ENCODE peak calls at places on chromosomes 3 and 15, in four cellular contexts. C is HepG2, W is right lobe of liver, J is endothelial cell of umbilical vein. A is an unnamed sample.

GRCh38 chr15:31317033-31317979 is 9.3 kb upstream of the KLF13 start:
- DNase-seq in C (no peak), W (peak), J (no peak), A (no peak)

GRCh38 chr3:150747909-150748568 is 14.9 kb downstream of the SIAH2 start:
- DNase-seq in C (no peak), W (no peak), J (no peak), A (no peak)

GRCh38 chr3:193499152-193499551 is 55.5 kb downstream of the ATP13A4 start:
- DNase-seq in W (no peak), J (no peak), C (no peak), A (no peak)

GRCh38 chr15:71128939-71129562 is 13.8 kb downstream of the THSD4 start:
- DNase-seq in W (no peak), C (no peak), J (no peak), A (no peak)

GRCh38 chr3:50620846-50621245 is 3.9 kb downstream of the MAPKAPK3 start:
- DNase-seq in C (no peak), J (no peak), W (no peak), A (no peak)

GRCh38 chr15:81523867-81524266 is 149.9 kb upstream of the TMC3 start:
- DNase-seq in C (no peak), W (no peak), J (no peak), A (no peak)

GRCh38 chr3:48217449-48217848 is 5.8 kb upstream of the CAMP start:
- DNase-seq in J (no peak), W (no peak), C (no peak), A (peak)

GRCh38 chr3:110881069-110881468 is 190.5 kb upstream of the NECTIN3 start:
- DNase-seq in C (peak), J (peak), W (peak), A (peak)

GRCh38 chr3:69013256-69014021 is at the start of gene EOGT:
- DNase-seq in J (peak), W (peak), C (peak), A (peak)

GRCh38 chr3:45959201-45959600 is 15.9 kb downstream of the CXCR6 start:
- DNase-seq in C (no peak), J (no peak), W (no peak), A (no peak)

GRCh38 chr15:89761009-89761831 is 10.2 kb upstream of the MESP1 start:
- DNase-seq in C (no peak), W (peak), J (no peak), A (no peak)

GRCh38 chr3:50237133-50237651 is 1.2 kb downstream of the GNAI2 start:
- DNase-seq in W (no peak), C (no peak), J (peak), A (no peak)

GRCh38 chr15:66126057-66126855 is 127.3 kb downstream of the MEGF11 start:
- DNase-seq in C (no peak), J (no peak), W (no peak), A (no peak)

GRCh38 chr15:69275104-69275670 is 23.5 kb upstream of the PAQR5 start:
- DNase-seq in W (no peak), J (no peak), C (no peak), A (no peak)

GRCh38 chr3:14377838-14378169 is 24.6 kb upstream of the SLC6A6 start:
- DNase-seq in C (no peak), J (no peak), W (no peak), A (no peak)

GRCh38 chr3:184459355-184459754 is 79.5 kb downstream of the CHRD start:
- DNase-seq in C (no peak), J (peak), W (no peak), A (no peak)

GRCh38 chr3:45612918-45613602 is 18.5 kb downstream of the LIMD1 start:
- DNase-seq in W (no peak), C (no peak), J (no peak), A (no peak)

GRCh38 chr3:128745742-128746141 is 19.8 kb downstream of the RAB7A start:
- DNase-seq in W (no peak), J (no peak), C (peak), A (no peak)
- TF ChIP-seq CTCF in W (no peak), J (no peak), C (peak), A (no peak)

GRCh38 chr3:10223676-10224639 is 24.3 kb upstream of the TATDN2 start:
- DNase-seq in C (peak), W (no peak), J (no peak), A (no peak)

GRCh38 chr3:10224794-10225660 is 23.2 kb upstream of the TATDN2 start:
- DNase-seq in J (peak), C (peak), W (peak), A (peak)

GRCh38 chr3:10217359-10217758 is 30.9 kb upstream of the TATDN2 start:
- DNase-seq in J (no peak), W (no peak), C (no peak), A (no peak)

GRCh38 chr3:10215578-10216368 is 32.5 kb upstream of the TATDN2 start:
- DNase-seq in C (no peak), J (no peak), W (no peak), A (no peak)

DNA sequence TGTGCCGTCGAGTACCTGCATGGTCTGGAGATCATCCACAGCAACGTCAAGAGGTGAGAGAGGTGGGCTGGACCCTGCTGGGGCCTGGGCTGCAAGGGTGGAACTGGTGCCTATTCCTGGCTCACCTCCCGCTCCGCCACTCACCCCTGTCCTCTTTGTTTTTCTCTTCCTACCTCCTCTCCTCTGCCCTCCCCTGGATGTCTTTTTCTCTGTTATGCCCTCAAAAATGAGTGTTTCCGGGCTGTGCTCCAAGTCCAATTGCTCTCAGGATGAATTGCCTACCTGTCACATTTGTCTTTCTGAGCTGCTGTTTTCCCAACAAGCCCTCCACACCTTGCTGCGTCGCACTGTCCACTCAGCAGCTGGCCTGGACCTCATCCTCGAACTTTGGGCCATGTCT is 28.5 kb upstream of the TATDN2 start:
- DNase-seq in J (no peak), C (no peak), W (no peak), A (no peak)
- H3K27ac ChIP-seq in J (no peak), C (no peak), W (no peak), A (no peak)

GRCh38 chr3:105868745-105869530 is at the start of gene CBLB:
- DNase-seq in W (peak), J (peak), C (peak), A (peak)
- TF ChIP-seq POLR2A in W (peak), J (no peak), C (peak), A (peak)

GRCh38 chr15:38857814-38858213 is 293.2 kb upstream of the RASGRP1 start:
- DNase-seq in W (no peak), C (no peak), J (no peak), A (no peak)

GRCh38 chr15:38854506-38854905 is 289.9 kb upstream of the RASGRP1 start:
- DNase-seq in J (no peak), C (no peak), W (no peak), A (no peak)

GRCh38 chr15:38859574-38859973 is 295.0 kb upstream of the RASGRP1 start:
- DNase-seq in J (no peak), C (no peak), W (no peak), A (no peak)

DNA sequence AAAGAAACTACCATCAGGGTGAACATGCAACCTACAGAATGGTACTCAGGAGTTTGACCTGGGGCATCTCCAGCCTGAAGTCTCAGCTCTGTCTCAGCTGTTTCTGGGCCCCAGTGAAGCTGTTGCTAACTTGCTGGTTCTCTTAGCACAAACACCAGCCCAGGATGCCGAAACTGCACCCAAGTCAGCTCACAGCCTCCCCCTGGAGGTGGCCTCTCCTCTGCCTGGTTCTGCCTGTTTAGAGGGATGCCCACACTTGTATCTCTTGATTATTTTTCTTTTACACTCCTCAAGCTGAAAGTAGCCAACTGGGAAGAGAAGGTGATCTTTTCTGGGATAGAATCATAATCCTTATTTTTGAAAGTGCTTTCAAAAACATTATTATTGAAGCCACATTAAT is 289.0 kb upstream of the RASGRP1 start:
- DNase-seq in J (no peak), C (no peak), W (no peak), A (no peak)
- TF ChIP-seq CTCF in J (peak), C (peak), W (peak), A (no peak)

DNA sequence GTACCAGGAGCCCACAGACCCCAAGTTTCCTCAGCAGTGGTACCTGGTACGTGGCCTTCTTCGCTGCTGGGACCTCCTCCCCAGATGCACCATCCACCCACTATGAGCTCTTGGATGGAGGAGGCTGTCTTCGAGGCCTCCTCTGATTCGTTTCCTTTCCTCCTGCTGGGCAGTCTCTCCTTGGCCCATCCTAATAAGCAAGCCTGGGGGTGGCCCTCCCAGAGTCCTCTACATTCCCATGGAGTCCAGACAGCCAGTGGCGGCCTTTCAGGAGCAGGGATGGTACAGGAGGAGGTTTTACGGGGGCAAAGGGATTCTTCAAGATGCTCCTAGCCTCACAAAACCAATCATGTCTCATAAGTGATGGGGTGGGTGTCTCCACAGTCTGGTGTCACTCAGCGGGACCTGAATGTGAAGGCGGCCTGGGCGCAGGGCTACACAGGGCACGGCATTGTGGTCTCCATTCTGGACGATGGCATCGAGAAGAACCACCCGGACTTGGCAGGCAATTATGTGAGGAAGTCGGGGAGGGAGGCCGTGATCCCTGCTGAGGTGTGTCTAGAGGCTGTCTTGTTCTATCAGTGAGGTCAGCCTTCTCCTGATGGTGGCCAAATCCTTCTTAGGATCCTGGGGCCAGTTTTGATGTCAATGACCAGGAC is 7.7 kb upstream of the FES start:
- DNase-seq in C (no peak), W (no peak), J (no peak), A (no peak)
- H3K27ac ChIP-seq in C (no peak), W (peak), J (no peak), A (no peak)

GRCh38 chr15:39920510-39921273 is 626 bp upstream of the GPR176 start:
- DNase-seq in W (peak), J (peak), C (peak), A (peak)
- TF ChIP-seq POLR2A in W (peak), J (peak), C (peak), A (peak)

DNA sequence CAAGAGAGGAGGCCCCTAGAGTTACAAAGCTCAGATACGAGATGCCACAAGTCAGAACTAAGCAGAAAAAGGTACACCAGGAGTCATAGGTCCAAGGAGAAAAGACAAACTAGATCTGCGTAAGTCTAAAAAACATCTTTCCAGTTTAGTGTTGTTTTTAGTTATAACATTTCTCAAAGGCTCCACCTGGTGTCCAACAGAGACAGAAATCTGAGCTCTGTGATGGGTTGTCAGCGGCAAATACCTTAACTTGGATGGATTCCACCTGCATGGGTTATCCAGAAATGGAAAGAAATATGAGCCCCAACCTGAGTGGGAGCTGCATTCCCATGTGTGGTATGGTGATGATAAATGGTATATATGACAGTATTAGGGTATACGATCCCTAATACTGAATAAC is 238.6 kb upstream of the CHRM5 start:
- DNase-seq in W (no peak), J (peak), C (peak), A (no peak)
- TF ChIP-seq CTCF in W (peak), J (peak), C (peak), A (no peak)

DNA sequence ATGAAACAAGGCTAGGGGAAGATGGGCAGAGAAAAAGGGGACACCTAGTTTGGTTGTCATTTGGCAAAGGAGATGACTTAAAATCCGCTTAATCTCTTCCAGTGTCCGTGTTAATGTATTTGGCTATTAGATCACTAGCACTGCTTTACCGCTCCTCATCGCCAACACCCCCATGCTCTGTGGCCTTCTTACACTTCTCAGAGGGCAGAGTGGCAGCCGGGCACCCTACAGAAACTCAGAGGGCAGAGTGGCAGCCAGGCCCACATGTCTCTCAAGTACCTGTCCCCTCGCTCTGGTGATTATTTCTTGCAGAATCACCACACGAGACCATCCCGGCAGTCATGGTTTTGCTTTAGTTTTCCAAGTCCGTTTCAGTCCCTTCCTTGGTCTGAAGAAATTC is 39.6 kb downstream of the DNASE1L3 start:
- DNase-seq in C (no peak), W (no peak), J (no peak), A (no peak)
- H3K27ac ChIP-seq in C (peak), W (no peak), J (no peak), A (no peak)

GRCh38 chr3:13015286-13016082 is 57.7 kb downstream of the IQSEC1 start:
- DNase-seq in W (no peak), J (no peak), C (no peak), A (no peak)

GRCh38 chr3:13014755-13015285 is 58.4 kb downstream of the IQSEC1 start:
- DNase-seq in J (no peak), C (no peak), W (no peak), A (no peak)

GRCh38 chr3:13017361-13018038 is 55.7 kb downstream of the IQSEC1 start:
- DNase-seq in W (no peak), J (no peak), C (no peak), A (no peak)

GRCh38 chr3:13016726-13017255 is 56.4 kb downstream of the IQSEC1 start:
- DNase-seq in J (no peak), W (no peak), C (no peak), A (no peak)

DNA sequence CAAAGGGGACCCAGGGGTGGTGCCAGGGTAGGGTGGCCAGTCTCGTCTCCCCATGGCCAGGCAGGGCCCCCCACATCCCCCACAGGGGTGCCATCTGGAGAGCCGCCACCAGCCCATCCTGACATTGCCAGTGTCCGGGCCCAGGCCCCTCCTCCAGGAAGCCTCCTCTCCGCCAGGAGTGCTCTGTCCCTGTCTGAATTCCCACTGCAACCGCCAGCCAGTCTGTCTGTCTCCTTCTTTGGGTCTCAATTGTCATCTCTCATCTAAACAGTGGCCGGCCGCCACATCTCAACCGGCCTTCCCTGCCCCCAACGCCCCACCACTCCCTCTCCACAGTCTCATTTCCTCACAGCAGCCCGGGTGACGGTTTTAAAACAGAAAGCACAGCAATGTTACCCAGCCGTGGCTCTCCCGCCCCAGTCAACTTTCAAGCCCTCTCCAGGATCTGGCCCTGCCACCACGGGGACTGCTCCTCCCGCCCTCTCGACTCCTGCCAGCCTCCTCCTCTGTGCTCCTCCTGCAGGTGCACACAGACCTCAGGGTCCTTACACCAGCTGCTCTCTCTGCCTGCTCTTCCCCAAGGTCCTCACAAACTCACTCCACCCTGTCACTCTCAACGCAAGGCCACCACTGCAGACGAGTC is 57.0 kb downstream of the IQSEC1 start:
- DNase-seq in W (no peak), C (no peak), J (no peak), A (no peak)
- TF ChIP-seq POLR2A in W (peak), C (no peak), J (no peak), A (no peak)

A was measured in gastrocnemius medialis.